ENCODE peak calls at places on chromosomes 11 and 22, in seven cellular contexts. T is left ventricle myocardium inferior, X is brain microvascular endothelial cell, B is tibial nerve, J is upper lobe of right lung, O is pancreas, A is heart right ventricle. I is an unnamed sample. For H3K27me3, the result is how much of the 10 kb centered on the place peaks cover.

GRCh38 chr11:7657306-7658025 is 15.8 kb downstream of the CYB5R2 start:
- DNase-seq in T (no peak), X (peak), B (no peak), J (no peak), O (peak), A (peak), I (peak)

GRCh38 chr11:77400775-77401469 is 73.0 kb downstream of the PAK1 start:
- DNase-seq in T (no peak), X (no peak), B (no peak), J (no peak), O (no peak), A (no peak), I (no peak)

GRCh38 chr11:45079075-45079444 is 67.4 kb upstream of the PRDM11 start:
- DNase-seq in T (no peak), X (no peak), B (no peak), J (no peak), O (no peak), A (no peak), I (no peak)

GRCh38 chr11:46417711-46418110 is 26.1 kb upstream of the CHRM4 start:
- DNase-seq in T (no peak), X (no peak), B (no peak), J (peak), O (no peak), A (no peak), I (no peak)

GRCh38 chr11:119378851-119379465 is 2.5 kb downstream of the USP2 start:
- DNase-seq in T (no peak), X (no peak), B (no peak), J (no peak), O (no peak), A (no peak), I (peak)

GRCh38 chr11:62755086-62755615 is 1.2 kb upstream of the ZBTB3 start:
- DNase-seq in T (no peak), X (no peak), B (no peak), J (no peak), O (no peak), A (no peak), I (no peak)

GRCh38 chr22:27230189-27230588 is 571.4 kb downstream of the MN1 start:
- DNase-seq in T (no peak), X (no peak), B (no peak), J (no peak), O (no peak), A (no peak), I (no peak)

GRCh38 chr22:31653944-31654343 is 8.1 kb downstream of the PISD start:
- DNase-seq in T (no peak), X (no peak), B (no peak), J (no peak), O (no peak), A (no peak), I (no peak)

GRCh38 chr22:20808844-20809243 is 34.9 kb downstream of the SERPIND1 start:
- DNase-seq in T (no peak), X (no peak), B (no peak), J (no peak), O (no peak), A (no peak), I (no peak)

GRCh38 chr22:38163844-38164577 is 17.6 kb downstream of the PLA2G6 start:
- DNase-seq in T (no peak), X (no peak), B (no peak), J (peak), O (peak), A (no peak), I (no peak)

GRCh38 chr22:40431021-40431420 is 60.6 kb downstream of the SGSM3 start:
- DNase-seq in T (no peak), X (no peak), B (no peak), J (no peak), O (no peak), A (no peak), I (no peak)

GRCh38 chr11:78420255-78420764 is 2.7 kb upstream of the GAB2 start:
- DNase-seq in T (peak), X (peak), B (peak), J (peak), O (peak), A (peak), I (peak)

GRCh38 chr11:43578346-43579170 is 102.0 kb upstream of the HSD17B12 start:
- DNase-seq in T (no peak), X (peak), B (no peak), J (no peak), O (no peak), A (no peak), I (no peak)

GRCh38 chr11:16528639-16529038 is 172.3 kb upstream of the SOX6 start:
- DNase-seq in T (no peak), X (no peak), B (no peak), J (no peak), O (no peak), A (no peak), I (no peak)

GRCh38 chr11:80084614-80085013 is 643.8 kb upstream of the TENM4 start:
- DNase-seq in T (no peak), X (no peak), B (no peak), J (no peak), O (no peak), A (no peak), I (no peak)

GRCh38 chr11:60991457-60991856 is 20.0 kb downstream of the CD6 start:
- DNase-seq in T (no peak), X (no peak), B (no peak), J (no peak), O (no peak), A (no peak), I (no peak)

GRCh38 chr11:34149786-34150185 is 44.4 kb downstream of the NAT10 start:
- DNase-seq in T (no peak), X (no peak), B (no peak), J (no peak), O (no peak), A (no peak), I (no peak)

GRCh38 chr11:83070878-83071640 is 638 bp downstream of the RAB30 start:
- DNase-seq in T (peak), X (no peak), B (peak), J (peak), O (no peak), A (peak), I (peak)

GRCh38 chr11:35133656-35134055 is 5.3 kb upstream of the CD44 start:
- DNase-seq in T (no peak), X (no peak), B (no peak), J (no peak), O (no peak), A (no peak), I (no peak)

GRCh38 chr22:43152355-43153071 is 1.2 kb downstream of the TSPO start:
- DNase-seq in T (peak), X (no peak), B (peak), J (peak), O (peak), A (peak), I (peak)

GRCh38 chr22:38618682-38619081 is 37.5 kb downstream of the FAM227A start:
- DNase-seq in T (no peak), X (peak), B (no peak), J (no peak), O (no peak), A (no peak), I (no peak)

GRCh38 chr11:120212926-120213325 is 2.1 kb downstream of the OAF start:
- DNase-seq in T (no peak), X (no peak), B (no peak), J (no peak), O (no peak), A (no peak), I (no peak)

GRCh38 chr11:113907681-113908080 is 3.1 kb downstream of the HTR3B start:
- DNase-seq in T (no peak), X (no peak), B (no peak), J (no peak), O (no peak), A (no peak), I (no peak)

GRCh38 chr11:119489087-119489486 is 66.1 kb upstream of the THY1 start:
- DNase-seq in T (no peak), X (no peak), B (no peak), J (no peak), O (no peak), A (no peak), I (no peak)

GRCh38 chr11:73463359-73463758 is 87.2 kb downstream of the RELT start:
- DNase-seq in T (no peak), X (peak), B (no peak), J (no peak), O (no peak), A (no peak), I (no peak)

GRCh38 chr11:7639643-7640025 is 33.7 kb downstream of the CYB5R2 start:
- DNase-seq in T (no peak), X (no peak), B (no peak), J (no peak), O (peak), A (no peak), I (no peak)

GRCh38 chr11:64000740-64001514 is 14.7 kb downstream of the OTUB1 start:
- DNase-seq in T (no peak), X (no peak), B (no peak), J (no peak), O (no peak), A (no peak), I (no peak)
- TF ChIP-seq CTCF in T (no peak), X (no peak), B (no peak), J (no peak), O (no peak), A (no peak), I (no peak)

GRCh38 chr11:127000291-127000968 is at the start of gene KIRREL3:
- DNase-seq in T (no peak), X (no peak), B (no peak), J (no peak), O (no peak), A (no peak), I (peak)

GRCh38 chr11:127000991-127001390 is 421 bp upstream of the KIRREL3 start:
- DNase-seq in T (no peak), X (no peak), B (no peak), J (no peak), O (no peak), A (no peak), I (no peak)

GRCh38 chr11:127002669-127003259 is 2.2 kb upstream of the KIRREL3 start:
- DNase-seq in T (no peak), X (no peak), B (no peak), J (no peak), O (no peak), A (no peak), I (no peak)

GRCh38 chr11:127006311-127006710 is 5.7 kb upstream of the KIRREL3 start:
- DNase-seq in T (no peak), X (no peak), B (no peak), J (no peak), O (no peak), A (no peak), I (no peak)

GRCh38 chr11:127003260-127003981 is 2.9 kb upstream of the KIRREL3 start:
- DNase-seq in T (no peak), X (no peak), B (no peak), J (no peak), O (peak), A (no peak), I (no peak)
- H3K27me3 ChIP-seq in T (half or more), X (under half), B (half or more), J (half or more), O (under half), A (half or more), I (under half)

GRCh38 chr22:46038174-46038487 is 61.2 kb upstream of the WNT7B start:
- DNase-seq in T (no peak), X (no peak), B (no peak), J (no peak), O (no peak), A (no peak), I (no peak)

GRCh38 chr22:46035742-46036557 is 59.0 kb upstream of the WNT7B start:
- DNase-seq in T (peak), X (peak), B (peak), J (peak), O (peak), A (peak), I (peak)

GRCh38 chr22:46038516-46039430 is 61.8 kb upstream of the WNT7B start:
- DNase-seq in T (no peak), X (no peak), B (no peak), J (peak), O (no peak), A (no peak), I (peak)

GRCh38 chr22:46035380-46035741 is 58.4 kb upstream of the WNT7B start:
- DNase-seq in T (no peak), X (no peak), B (no peak), J (no peak), O (no peak), A (no peak), I (no peak)

GRCh38 chr22:46036558-46037408 is 59.8 kb upstream of the WNT7B start:
- DNase-seq in T (no peak), X (no peak), B (no peak), J (peak), O (peak), A (no peak), I (no peak)
- TF ChIP-seq CTCF in T (peak), X (peak), B (no peak), J (peak), O (no peak), A (peak), I (no peak)

GRCh38 chr11:20208622-20209090 is 48.4 kb upstream of the DBX1 start:
- DNase-seq in T (no peak), X (no peak), B (no peak), J (no peak), O (no peak), A (no peak), I (no peak)

GRCh38 chr11:20201231-20201630 is 41.0 kb upstream of the DBX1 start:
- DNase-seq in T (no peak), X (no peak), B (no peak), J (no peak), O (no peak), A (no peak), I (no peak)

GRCh38 chr11:20207781-20208621 is 47.7 kb upstream of the DBX1 start:
- DNase-seq in T (no peak), X (no peak), B (no peak), J (peak), O (no peak), A (no peak), I (no peak)

GRCh38 chr11:20203836-20204235 is 43.6 kb upstream of the DBX1 start:
- DNase-seq in T (no peak), X (no peak), B (no peak), J (no peak), O (no peak), A (no peak), I (no peak)

GRCh38 chr11:20205807-20206206 is 45.5 kb upstream of the DBX1 start:
- DNase-seq in T (no peak), X (no peak), B (no peak), J (no peak), O (no peak), A (no peak), I (no peak)
- H3K27me3 ChIP-seq in T (half or more), X (under half), B (under half), J (half or more), O (under half), A (half or more), I (under half)

GRCh38 chr11:64649304-64649703 is 58.3 kb downstream of the SLC22A12 start:
- DNase-seq in T (no peak), X (no peak), B (no peak), J (no peak), O (peak), A (no peak), I (no peak)
- TF ChIP-seq CTCF in T (peak), X (peak), B (no peak), J (peak), O (no peak), A (peak), I (no peak)

GRCh38 chr11:1392111-1392510 is 2.4 kb downstream of the BRSK2 start:
- DNase-seq in T (no peak), X (no peak), B (no peak), J (no peak), O (peak), A (no peak), I (no peak)

GRCh38 chr11:1391165-1392010 is 1.7 kb downstream of the BRSK2 start:
- DNase-seq in T (no peak), X (no peak), B (no peak), J (no peak), O (peak), A (no peak), I (no peak)

GRCh38 chr11:1389103-1389931 is 417 bp upstream of the BRSK2 start:
- DNase-seq in T (peak), X (peak), B (peak), J (peak), O (peak), A (peak), I (peak)

GRCh38 chr11:1389932-1390587 is at the start of gene BRSK2:
- DNase-seq in T (no peak), X (no peak), B (no peak), J (no peak), O (no peak), A (no peak), I (no peak)

GRCh38 chr11:1390603-1391164 is 950 bp downstream of the BRSK2 start:
- DNase-seq in T (peak), X (no peak), B (no peak), J (no peak), O (peak), A (peak), I (peak)
- H3K27me3 ChIP-seq in T (half or more), X (under half), B (under half), J (under half), O (under half), A (under half), I (under half)

I was measured in adrenal gland.